ENCODE peak calls at places on chromosome 20, in ten cellular contexts. Z is IMR-90; R is EL; E is heart right ventricle; D is stromal cell of bone marrow; B is mammary epithelial cell; C is activated T-helper 9 cell treated with anti-CD3 and anti-CD28 coated beads, Interleukin-2, amount 50 U/mL, for 16 hours; L is NCI-H1092; V is astrocyte of the spinal cord; T is progenitor cell of endocrine pancreas. G is an unnamed sample.

GRCh38 chr20:14879020-14879697 is 541.7 kb upstream of the FLRT3 start:
- DNase-seq in Z (peak), R (peak), E (no peak), D (peak), B (peak), C (no peak), L (no peak), V (peak), T (no peak), G (no peak)

GRCh38 chr20:699811-700338 is 24.3 kb upstream of the SCRT2 start:
- DNase-seq in Z (no peak), R (no peak), E (peak), D (no peak), B (no peak), C (no peak), L (no peak), V (no peak), T (no peak), G (no peak)

GRCh38 chr20:64035933-64036345 is at the start of gene C20orf204:
- DNase-seq in Z (no peak), R (no peak), E (no peak), D (no peak), B (no peak), C (no peak), L (no peak), V (no peak), T (no peak), G (no peak)

GRCh38 chr20:49288784-49289696 is 11.2 kb upstream of the ZNFX1 start:
- DNase-seq in Z (no peak), R (peak), E (no peak), D (no peak), B (no peak), C (no peak), L (no peak), V (no peak), T (no peak), G (no peak)

GRCh38 chr20:47493175-47493953 is 8.3 kb upstream of the NCOA3 start:
- DNase-seq in Z (peak), R (peak), E (peak), D (peak), B (peak), C (peak), L (peak), V (peak), T (no peak), G (peak)

GRCh38 chr20:2125474-2126112 is 24.0 kb downstream of the STK35 start:
- DNase-seq in Z (no peak), R (no peak), E (peak), D (no peak), B (no peak), C (no peak), L (no peak), V (no peak), T (no peak), G (no peak)

GRCh38 chr20:44409132-44409600 is 53.7 kb downstream of the HNF4A start:
- DNase-seq in Z (peak), R (peak), E (no peak), D (peak), B (peak), C (no peak), L (no peak), V (peak), T (no peak), G (peak)

GRCh38 chr20:62828551-62829230 is 11.8 kb downstream of the COL9A3 start:
- DNase-seq in Z (no peak), R (no peak), E (peak), D (no peak), B (no peak), C (no peak), L (no peak), V (no peak), T (no peak), G (no peak)